ENCODE peak calls at places on chromosomes 6 and 20, in nine cellular contexts. M is GM10248; V is psoas muscle; K is B cell; Q is GM12865; E is CD8-positive, alpha-beta T cell; I is RWPE1; G is fibroblast of lung; F is pancreas. T is an unnamed sample.

GRCh38 chr6:147662639-147663038 is 154.1 kb downstream of the SAMD5 start:
- DNase-seq in M (no peak), V (no peak), K (no peak), Q (no peak), E (no peak), I (no peak), G (no peak), F (no peak), T (no peak)

GRCh38 chr6:110550353-110550752 is 73.9 kb upstream of the SLC22A16 start:
- DNase-seq in M (no peak), V (no peak), K (no peak), Q (no peak), E (no peak), I (no peak), G (no peak), F (no peak), T (no peak)

GRCh38 chr6:5590187-5590586 is 328.9 kb downstream of the FARS2 start:
- DNase-seq in M (no peak), V (no peak), K (no peak), Q (no peak), E (no peak), I (no peak), G (no peak), F (no peak), T (no peak)

GRCh38 chr6:33276864-33277662 is at the start of gene B3GALT4:
- DNase-seq in M (peak; percentile 86), V (peak; percentile 80), K (peak; percentile 92), Q (peak; percentile 92), E (peak; percentile 54), I (peak; percentile 81), G (peak; percentile 75), F (peak; percentile 77), T (peak; percentile 68)

GRCh38 chr6:46412662-46413061 is 78.6 kb downstream of the RCAN2 start:
- DNase-seq in M (no peak), V (no peak), K (no peak), Q (no peak), E (no peak), I (no peak), G (no peak), F (no peak), T (no peak)

GRCh38 chr20:41111578-41111951 is 25.8 kb upstream of the PLCG1 start:
- DNase-seq in M (no peak), V (no peak), K (no peak), Q (peak; percentile 23), E (no peak), I (no peak), G (no peak), F (no peak), T (no peak)

GRCh38 chr20:2742934-2743559 is 50.5 kb downstream of the EBF4 start:
- DNase-seq in M (peak; percentile 80), V (no peak), K (peak; percentile 81), Q (peak; percentile 65), E (peak; percentile 64), I (peak; percentile 71), G (peak; percentile 39), F (peak; percentile 78), T (peak; percentile 63)

GRCh38 chr6:167826230-167827061 is at the start of gene AFDN:
- DNase-seq in M (peak; percentile 89), V (peak; percentile 79), K (peak; percentile 95), Q (peak; percentile 74), E (peak; percentile 55), I (peak; percentile 73), G (peak; percentile 30), F (peak; percentile 91), T (peak; percentile 58)

GRCh38 chr20:62183426-62184142 is 756 bp downstream of the MTG2 start:
- DNase-seq in M (no peak), V (no peak), K (no peak), Q (no peak), E (no peak), I (no peak), G (peak; percentile 21), F (no peak), T (no peak)

GRCh38 chr6:136958168-136958567 is 36.1 kb downstream of the SLC35D3 start:
- DNase-seq in M (no peak), V (no peak), K (no peak), Q (no peak), E (no peak), I (no peak), G (no peak), F (no peak), T (no peak)

GRCh38 chr6:89581669-89582068 is 56.9 kb downstream of the LYRM2 start:
- DNase-seq in M (no peak), V (no peak), K (no peak), Q (no peak), E (no peak), I (no peak), G (no peak), F (no peak), T (no peak)

GRCh38 chr6:292506-293184 is 358 bp downstream of the DUSP22 start:
- DNase-seq in M (peak; percentile 88), V (peak; percentile 78), K (peak; percentile 86), Q (peak; percentile 97), E (peak; percentile 67), I (peak; percentile 44), G (peak; percentile 44), F (peak; percentile 83), T (peak; percentile 69)

GRCh38 chr6:135183532-135184440 is 2.7 kb downstream of the MYB start:
- DNase-seq in M (peak; percentile 64), V (no peak), K (peak; percentile 55), Q (peak; percentile 95), E (peak; percentile 68), I (no peak), G (peak; percentile 40), F (peak; percentile 65), T (peak; percentile 39)

DNA sequence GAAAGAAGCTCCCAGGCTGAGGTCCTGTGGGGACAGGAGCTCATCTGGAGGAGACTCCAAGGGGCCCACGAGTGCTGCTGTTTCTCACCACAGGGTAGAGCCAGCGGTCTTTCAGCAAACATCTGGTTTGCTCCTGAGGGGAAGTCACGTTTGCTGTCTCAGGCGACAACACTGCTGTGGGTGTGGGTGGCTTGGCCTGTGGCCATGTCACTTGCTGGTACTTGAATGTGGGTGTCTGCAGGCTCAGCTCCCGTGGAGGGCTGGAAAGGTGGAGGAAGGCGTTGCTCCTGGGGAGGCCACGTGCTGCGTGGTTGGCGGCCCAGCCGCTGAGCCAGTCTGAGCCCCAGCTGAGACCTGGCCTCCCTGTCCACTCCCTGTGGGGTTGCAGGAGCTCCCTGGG is 52.8 kb upstream of the MPC1 start:
- DNase-seq in M (no peak), V (no peak), K (no peak), Q (no peak), E (peak; percentile 30), I (no peak), G (no peak), F (no peak), T (peak; percentile 49)
- TF ChIP-seq CTCF in M (no peak), V (no peak), K (no peak), Q (no peak), E (peak; percentile 35), I (no peak), G (no peak), F (no peak), T (peak; percentile 30)

DNA sequence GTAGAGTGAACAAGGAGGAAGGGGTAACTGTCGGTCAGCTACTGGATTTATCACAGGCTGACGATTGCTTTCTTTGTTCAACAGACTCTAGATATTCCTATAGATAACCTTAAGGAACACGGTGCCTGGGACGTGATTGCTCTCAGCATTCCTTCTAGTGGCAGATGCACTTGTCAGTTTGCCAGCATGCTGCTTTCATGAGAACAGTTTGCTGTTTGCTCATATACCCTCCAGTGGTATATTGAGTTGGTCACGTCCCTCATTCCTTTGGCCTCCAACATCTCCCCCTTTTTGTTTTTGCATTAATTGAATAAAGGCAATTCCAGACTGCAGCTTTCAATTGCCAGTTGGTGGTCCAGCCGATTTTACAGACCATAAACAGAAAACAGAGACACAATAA is 76.8 kb upstream of the BTN3A2 start:
- DNase-seq in M (no peak), V (no peak), K (no peak), Q (no peak), E (no peak), I (no peak), G (no peak), F (no peak), T (no peak)
- TF ChIP-seq CTCF in M (no peak), V (no peak), K (no peak), Q (no peak), E (no peak), I (no peak), G (no peak), F (no peak), T (no peak)

GRCh38 chr20:43983904-43984361 is 69.3 kb downstream of the TOX2 start:
- DNase-seq in M (no peak), V (no peak), K (no peak), Q (no peak), E (no peak), I (no peak), G (peak; percentile 40), F (no peak), T (no peak)

GRCh38 chr20:43982016-43982415 is 67.4 kb downstream of the TOX2 start:
- DNase-seq in M (no peak), V (no peak), K (no peak), Q (no peak), E (no peak), I (no peak), G (no peak), F (no peak), T (no peak)

GRCh38 chr20:43984587-43984986 is 69.9 kb downstream of the TOX2 start:
- DNase-seq in M (no peak), V (no peak), K (no peak), Q (no peak), E (no peak), I (no peak), G (no peak), F (no peak), T (no peak)

GRCh38 chr20:43982886-43983285 is 68.2 kb downstream of the TOX2 start:
- DNase-seq in M (no peak), V (no peak), K (no peak), Q (peak; percentile 18), E (no peak), I (no peak), G (no peak), F (no peak), T (no peak)

DNA sequence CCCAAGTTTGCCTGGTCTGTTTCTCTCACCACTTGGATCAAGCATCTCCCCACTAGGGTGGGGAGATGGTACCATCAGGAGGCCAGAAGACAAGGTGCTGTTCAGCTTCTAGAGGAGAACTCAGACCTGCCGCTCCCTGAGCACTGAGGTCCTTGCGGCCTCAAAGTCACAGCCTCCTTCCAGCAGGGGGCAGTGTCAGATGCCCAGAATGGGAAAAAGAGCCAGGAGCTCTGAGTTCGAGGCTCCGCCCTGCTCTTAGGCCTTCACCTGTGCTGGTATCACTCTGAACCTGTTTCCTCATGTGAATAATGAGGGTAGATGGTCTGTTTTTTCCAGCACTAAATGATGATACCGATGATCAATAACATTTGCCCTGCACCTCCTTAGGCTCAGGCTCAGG is 68.7 kb downstream of the TOX2 start:
- DNase-seq in M (no peak), V (no peak), K (no peak), Q (peak; percentile 53), E (no peak), I (no peak), G (no peak), F (no peak), T (no peak)
- TF ChIP-seq CTCF in M (peak; percentile 41), V (peak; percentile 9), K (no peak), Q (peak; percentile 44), E (no peak), I (no peak), G (peak; percentile 28), F (no peak), T (peak; percentile 38)

DNA sequence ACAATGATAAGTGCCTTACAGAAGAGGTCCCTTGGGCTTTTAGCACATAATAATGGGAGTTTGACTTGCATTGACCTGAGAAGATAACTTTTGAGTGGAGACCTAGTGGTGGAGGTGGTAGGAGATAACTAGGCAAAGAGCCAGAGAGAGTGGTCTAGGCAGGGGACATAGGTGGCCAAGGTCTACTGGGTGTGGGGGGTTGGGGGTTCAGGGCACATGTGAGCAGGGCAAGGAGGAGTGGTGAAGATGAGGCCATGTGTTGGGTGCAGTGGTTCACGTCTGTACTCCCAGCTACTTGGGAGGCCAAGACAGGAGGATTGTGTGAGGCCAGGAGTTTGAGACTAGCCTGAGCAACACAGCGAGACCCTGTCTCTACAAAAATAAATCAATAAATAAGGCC is 74.3 kb upstream of the CTNNBL1 start:
- DNase-seq in M (no peak), V (no peak), K (no peak), Q (no peak), E (no peak), I (no peak), G (no peak), F (no peak), T (no peak)
- TF ChIP-seq CTCF in M (no peak), V (no peak), K (no peak), Q (no peak), E (no peak), I (no peak), G (no peak), F (no peak), T (no peak)

T was measured in natural killer cell.